ENCODE peak calls at places on chromosomes 12 and 14, in eight cellular contexts. One of them, this sample, is unnamed.

GRCh38 chr12:124771462-124772361 is 92.0 kb downstream of the SCARB1 start:
- DNase-seq in neural progenitor cell: peak; percentile 89
- DNase-seq in neuronal stem cell: peak; percentile 78
- DNase-seq in heart left ventricle: peak; percentile 85
- DNase-seq in psoas muscle: peak; percentile 91
- DNase-seq in OCI-LY7: peak; percentile 82
- DNase-seq in CD8-positive, alpha-beta T cell: peak; percentile 74
- DNase-seq in Peyer's patch: peak; percentile 84
- DNase-seq in this sample: peak; percentile 90

GRCh38 chr14:64400829-64401459 is 12.8 kb downstream of the MTHFD1 start:
- DNase-seq in neural progenitor cell: no peak
- DNase-seq in neuronal stem cell: no peak
- DNase-seq in heart left ventricle: no peak
- DNase-seq in psoas muscle: no peak
- DNase-seq in OCI-LY7: no peak
- DNase-seq in CD8-positive, alpha-beta T cell: no peak
- DNase-seq in Peyer's patch: no peak
- DNase-seq in this sample: no peak

GRCh38 chr12:53327435-53328042 is 6.1 kb upstream of the AAAS start:
- DNase-seq in neural progenitor cell: no peak
- DNase-seq in neuronal stem cell: no peak
- DNase-seq in heart left ventricle: no peak
- DNase-seq in psoas muscle: peak; percentile 40
- DNase-seq in OCI-LY7: peak; percentile 38
- DNase-seq in CD8-positive, alpha-beta T cell: no peak
- DNase-seq in Peyer's patch: no peak
- DNase-seq in this sample: no peak

GRCh38 chr14:86602263-86602662 is 1072.3 kb downstream of the FLRT2 start:
- DNase-seq in neural progenitor cell: no peak
- DNase-seq in neuronal stem cell: no peak
- DNase-seq in heart left ventricle: no peak
- DNase-seq in psoas muscle: no peak
- DNase-seq in OCI-LY7: no peak
- DNase-seq in CD8-positive, alpha-beta T cell: no peak
- DNase-seq in Peyer's patch: no peak
- DNase-seq in this sample: no peak

GRCh38 chr14:96204151-96205058 is at the start of gene BDKRB2:
- DNase-seq in neural progenitor cell: peak; percentile 88
- DNase-seq in neuronal stem cell: peak; percentile 62
- DNase-seq in heart left ventricle: peak; percentile 61
- DNase-seq in psoas muscle: peak; percentile 71
- DNase-seq in OCI-LY7: no peak
- DNase-seq in CD8-positive, alpha-beta T cell: no peak
- DNase-seq in Peyer's patch: no peak
- DNase-seq in this sample: peak; percentile 92

GRCh38 chr12:95790025-95790911 is at the start of gene NTN4:
- DNase-seq in neural progenitor cell: peak; percentile 68
- DNase-seq in neuronal stem cell: peak; percentile 17
- DNase-seq in heart left ventricle: peak; percentile 69
- DNase-seq in psoas muscle: peak; percentile 69
- DNase-seq in OCI-LY7: no peak
- DNase-seq in CD8-positive, alpha-beta T cell: no peak
- DNase-seq in Peyer's patch: no peak
- DNase-seq in this sample: peak; percentile 54

GRCh38 chr12:74286254-74286653 is 251.4 kb upstream of the ATXN7L3B start:
- DNase-seq in neural progenitor cell: no peak
- DNase-seq in neuronal stem cell: no peak
- DNase-seq in heart left ventricle: no peak
- DNase-seq in psoas muscle: no peak
- DNase-seq in OCI-LY7: no peak
- DNase-seq in CD8-positive, alpha-beta T cell: no peak
- DNase-seq in Peyer's patch: no peak
- DNase-seq in this sample: no peak

GRCh38 chr14:90381999-90382451 is 14.8 kb upstream of the CALM1 start:
- DNase-seq in neural progenitor cell: peak; percentile 45
- DNase-seq in neuronal stem cell: no peak
- DNase-seq in heart left ventricle: peak; percentile 63
- DNase-seq in psoas muscle: peak; percentile 54
- DNase-seq in OCI-LY7: peak; percentile 24
- DNase-seq in CD8-positive, alpha-beta T cell: no peak
- DNase-seq in Peyer's patch: peak; percentile 48
- DNase-seq in this sample: peak; percentile 80

GRCh38 chr12:26938660-26939185 is 453 bp downstream of the FGFR1OP2 start:
- DNase-seq in neural progenitor cell: no peak
- DNase-seq in neuronal stem cell: no peak
- DNase-seq in heart left ventricle: no peak
- DNase-seq in psoas muscle: no peak
- DNase-seq in OCI-LY7: peak; percentile 63
- DNase-seq in CD8-positive, alpha-beta T cell: no peak
- DNase-seq in Peyer's patch: peak; percentile 43
- DNase-seq in this sample: no peak

GRCh38 chr14:88007608-88008007 is 2.7 kb downstream of the GPR65 start:
- DNase-seq in neural progenitor cell: no peak
- DNase-seq in neuronal stem cell: no peak
- DNase-seq in heart left ventricle: no peak
- DNase-seq in psoas muscle: no peak
- DNase-seq in OCI-LY7: no peak
- DNase-seq in CD8-positive, alpha-beta T cell: no peak
- DNase-seq in Peyer's patch: no peak
- DNase-seq in this sample: no peak

GRCh38 chr14:88005978-88006851 is 1.3 kb downstream of the GPR65 start:
- DNase-seq in neural progenitor cell: no peak
- DNase-seq in neuronal stem cell: no peak
- DNase-seq in heart left ventricle: no peak
- DNase-seq in psoas muscle: no peak
- DNase-seq in OCI-LY7: peak; percentile 84
- DNase-seq in CD8-positive, alpha-beta T cell: peak; percentile 63
- DNase-seq in Peyer's patch: peak; percentile 73
- DNase-seq in this sample: no peak

GRCh38 chr14:88004637-88005036 is 298 bp upstream of the GPR65 start:
- DNase-seq in neural progenitor cell: no peak
- DNase-seq in neuronal stem cell: no peak
- DNase-seq in heart left ventricle: no peak
- DNase-seq in psoas muscle: no peak
- DNase-seq in OCI-LY7: peak; percentile 39
- DNase-seq in CD8-positive, alpha-beta T cell: no peak
- DNase-seq in Peyer's patch: no peak
- DNase-seq in this sample: no peak

GRCh38 chr14:88002421-88002820 is 2.5 kb upstream of the GPR65 start:
- DNase-seq in neural progenitor cell: no peak
- DNase-seq in neuronal stem cell: no peak
- DNase-seq in heart left ventricle: no peak
- DNase-seq in psoas muscle: no peak
- DNase-seq in OCI-LY7: peak; percentile 19
- DNase-seq in CD8-positive, alpha-beta T cell: no peak
- DNase-seq in Peyer's patch: peak; percentile 42
- DNase-seq in this sample: no peak

DNA sequence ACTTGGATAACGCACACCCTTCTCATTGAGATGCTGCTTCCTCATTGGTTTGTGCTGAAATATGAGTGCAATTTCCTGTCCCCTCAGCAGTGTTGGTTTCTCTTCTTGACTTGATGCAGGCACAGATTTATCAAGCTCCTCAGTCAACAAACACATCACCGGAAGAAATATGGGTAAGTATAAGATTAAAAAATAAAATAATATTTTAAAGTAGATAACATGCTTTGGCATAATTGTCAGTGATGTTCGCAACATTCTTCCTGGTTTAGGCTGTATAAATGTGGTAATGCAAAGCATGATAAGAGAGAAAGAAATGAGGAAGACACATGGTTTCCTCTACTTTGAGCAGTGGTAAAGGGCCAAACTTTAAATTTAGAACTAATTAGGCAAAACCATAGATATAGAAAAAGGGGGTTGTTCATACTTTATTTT is at the start of gene GPR65:
- DNase-seq in neural progenitor cell: no peak
- DNase-seq in neuronal stem cell: no peak
- DNase-seq in heart left ventricle: no peak
- DNase-seq in psoas muscle: no peak
- DNase-seq in OCI-LY7: peak; percentile 83
- DNase-seq in CD8-positive, alpha-beta T cell: no peak
- DNase-seq in Peyer's patch: peak; percentile 64
- DNase-seq in this sample: no peak
- H3K4me1 ChIP-seq in neural progenitor cell: no peaks in the 10 kb centered on the region
- H3K4me1 ChIP-seq in neuronal stem cell: no peaks in the 10 kb centered on the region
- H3K4me1 ChIP-seq in heart left ventricle: no peaks in the 10 kb centered on the region
- H3K4me1 ChIP-seq in psoas muscle: no peaks in the 10 kb centered on the region
- H3K4me1 ChIP-seq in OCI-LY7: peaks cover 42% of the 10 kb centered on the region
- H3K4me1 ChIP-seq in CD8-positive, alpha-beta T cell: peaks cover 52% of the 10 kb centered on the region
- H3K4me1 ChIP-seq in Peyer's patch: peaks cover 3% of the 10 kb centered on the region
- H3K4me1 ChIP-seq in this sample: no peaks in the 10 kb centered on the region

GRCh38 chr14:93035585-93035916 is 80.2 kb downstream of the ITPK1 start:
- DNase-seq in neural progenitor cell: no peak
- DNase-seq in neuronal stem cell: no peak
- DNase-seq in heart left ventricle: no peak
- DNase-seq in psoas muscle: no peak
- DNase-seq in OCI-LY7: no peak
- DNase-seq in CD8-positive, alpha-beta T cell: no peak
- DNase-seq in Peyer's patch: no peak
- DNase-seq in this sample: no peak

GRCh38 chr14:93033039-93033982 is 82.4 kb downstream of the ITPK1 start:
- DNase-seq in neural progenitor cell: no peak
- DNase-seq in neuronal stem cell: no peak
- DNase-seq in heart left ventricle: no peak
- DNase-seq in psoas muscle: no peak
- DNase-seq in OCI-LY7: peak; percentile 5
- DNase-seq in CD8-positive, alpha-beta T cell: no peak
- DNase-seq in Peyer's patch: no peak
- DNase-seq in this sample: no peak

GRCh38 chr14:93035917-93036651 is 79.6 kb downstream of the ITPK1 start:
- DNase-seq in neural progenitor cell: peak; percentile 40
- DNase-seq in neuronal stem cell: peak; percentile 45
- DNase-seq in heart left ventricle: peak; percentile 63
- DNase-seq in psoas muscle: no peak
- DNase-seq in OCI-LY7: no peak
- DNase-seq in CD8-positive, alpha-beta T cell: peak; percentile 13
- DNase-seq in Peyer's patch: peak; percentile 56
- DNase-seq in this sample: peak; percentile 35

GRCh38 chr14:93033983-93034670 is 81.6 kb downstream of the ITPK1 start:
- DNase-seq in neural progenitor cell: peak; percentile 54
- DNase-seq in neuronal stem cell: no peak
- DNase-seq in heart left ventricle: no peak
- DNase-seq in psoas muscle: no peak
- DNase-seq in OCI-LY7: peak; percentile 63
- DNase-seq in CD8-positive, alpha-beta T cell: peak; percentile 50
- DNase-seq in Peyer's patch: peak; percentile 81
- DNase-seq in this sample: no peak

DNA sequence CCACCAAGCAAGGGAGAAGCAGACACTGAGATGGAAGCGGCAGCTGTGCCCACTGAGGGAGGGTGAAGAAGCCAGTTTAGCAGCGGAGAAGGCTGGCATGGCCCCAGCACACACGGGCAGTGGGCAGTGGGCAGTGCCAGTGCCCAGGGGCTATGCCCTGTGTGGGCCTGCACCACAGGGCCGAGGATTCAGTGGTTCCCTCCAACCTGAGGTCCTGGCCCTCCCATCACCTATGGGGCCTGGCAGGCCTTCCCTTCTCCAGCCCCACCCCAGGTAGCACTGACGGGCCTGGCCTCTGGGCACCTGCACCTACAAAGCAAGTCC is 81.1 kb downstream of the ITPK1 start:
- DNase-seq in neural progenitor cell: no peak
- DNase-seq in neuronal stem cell: no peak
- DNase-seq in heart left ventricle: no peak
- DNase-seq in psoas muscle: no peak
- DNase-seq in OCI-LY7: no peak
- DNase-seq in CD8-positive, alpha-beta T cell: no peak
- DNase-seq in Peyer's patch: no peak
- DNase-seq in this sample: no peak
- H3K4me1 ChIP-seq in neural progenitor cell: peaks cover 56% of the 10 kb centered on the region
- H3K4me1 ChIP-seq in neuronal stem cell: peaks cover 51% of the 10 kb centered on the region
- H3K4me1 ChIP-seq in heart left ventricle: peaks cover 60% of the 10 kb centered on the region
- H3K4me1 ChIP-seq in psoas muscle: peaks cover 22% of the 10 kb centered on the region
- H3K4me1 ChIP-seq in OCI-LY7: peaks cover 18% of the 10 kb centered on the region
- H3K4me1 ChIP-seq in CD8-positive, alpha-beta T cell: peaks cover 31% of the 10 kb centered on the region
- H3K4me1 ChIP-seq in Peyer's patch: peaks cover 30% of the 10 kb centered on the region
- H3K4me1 ChIP-seq in this sample: no peaks in the 10 kb centered on the region

DNA sequence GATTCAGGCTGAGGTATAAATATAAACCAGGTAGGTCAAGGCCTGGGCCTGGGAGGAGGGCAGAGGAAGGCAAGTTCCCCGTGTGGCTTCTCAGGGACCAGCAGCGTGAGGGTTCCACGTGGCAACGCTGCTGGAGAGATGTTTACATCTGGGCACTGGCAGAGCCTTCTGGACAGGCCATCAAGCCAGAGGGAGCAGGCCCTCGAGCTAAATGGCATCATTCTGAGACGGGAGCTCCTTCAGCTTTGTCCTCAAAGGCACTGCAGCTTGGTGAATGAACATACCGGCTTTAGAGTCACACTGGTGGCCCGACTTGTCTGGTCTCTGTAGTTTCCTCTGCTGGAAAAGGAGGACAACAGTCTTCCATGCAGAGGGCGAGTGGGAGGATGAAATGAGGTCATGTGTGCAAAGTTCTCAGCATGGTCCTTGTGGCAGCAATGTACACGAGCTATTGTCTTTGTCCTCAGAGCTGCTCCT is 231.3 kb downstream of the ZFP36L1 start:
- DNase-seq in neural progenitor cell: no peak
- DNase-seq in neuronal stem cell: no peak
- DNase-seq in heart left ventricle: no peak
- DNase-seq in psoas muscle: no peak
- DNase-seq in OCI-LY7: no peak
- DNase-seq in CD8-positive, alpha-beta T cell: no peak
- DNase-seq in Peyer's patch: no peak
- DNase-seq in this sample: no peak
- H3K4me1 ChIP-seq in neural progenitor cell: peaks cover 24% of the 10 kb centered on the region
- H3K4me1 ChIP-seq in neuronal stem cell: peaks cover 15% of the 10 kb centered on the region
- H3K4me1 ChIP-seq in heart left ventricle: peaks cover 58% of the 10 kb centered on the region
- H3K4me1 ChIP-seq in psoas muscle: peaks cover 25% of the 10 kb centered on the region
- H3K4me1 ChIP-seq in OCI-LY7: peaks cover 9% of the 10 kb centered on the region
- H3K4me1 ChIP-seq in CD8-positive, alpha-beta T cell: peaks cover 35% of the 10 kb centered on the region
- H3K4me1 ChIP-seq in Peyer's patch: peaks cover 3% of the 10 kb centered on the region
- H3K4me1 ChIP-seq in this sample: peaks cover 28% of the 10 kb centered on the region

DNA sequence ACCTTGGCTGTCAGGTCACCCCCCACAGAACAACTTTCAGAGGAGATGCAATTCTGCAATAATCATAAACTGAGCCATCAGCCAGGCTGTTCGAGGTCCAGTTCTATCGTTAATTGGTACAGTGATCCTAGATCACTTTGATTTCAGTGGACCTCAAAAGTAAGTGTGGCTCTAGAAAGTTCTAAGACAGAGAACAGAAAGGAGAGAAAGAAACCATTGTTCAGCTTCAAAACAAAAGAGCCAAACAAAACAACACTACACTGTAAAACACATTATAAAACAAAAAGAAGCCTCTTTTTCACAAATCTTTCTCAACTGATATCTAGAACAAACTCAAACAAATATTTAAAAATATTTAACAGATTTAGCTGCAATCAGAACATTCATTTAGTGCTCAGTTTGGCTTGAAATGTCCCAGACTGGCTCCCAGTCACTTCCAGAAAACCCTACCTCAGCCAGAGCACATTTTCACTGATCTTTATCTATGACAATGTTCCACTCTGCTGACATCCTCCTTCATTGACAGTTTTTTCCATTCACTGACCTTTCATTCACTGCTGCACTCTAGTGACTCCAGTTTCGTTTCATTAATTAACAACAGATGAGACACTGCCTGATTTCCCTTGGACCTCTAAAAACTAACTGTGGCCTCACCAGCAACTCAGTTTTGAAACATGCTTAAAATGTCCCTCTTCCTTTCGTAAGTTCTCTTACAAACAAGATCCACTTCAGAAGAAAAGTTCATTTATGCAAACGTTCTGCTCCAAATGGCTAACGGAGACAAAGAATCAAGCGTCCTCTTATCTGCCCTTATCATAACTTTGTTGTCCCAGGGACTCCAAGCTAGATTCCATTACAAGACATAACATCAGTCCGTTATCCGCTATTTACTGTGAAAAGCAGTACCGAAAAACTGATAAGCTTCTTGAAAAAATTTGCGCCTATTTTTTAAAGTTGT is 56.8 kb downstream of the DUSP16 start:
- DNase-seq in neural progenitor cell: no peak
- DNase-seq in neuronal stem cell: no peak
- DNase-seq in heart left ventricle: no peak
- DNase-seq in psoas muscle: no peak
- DNase-seq in OCI-LY7: peak; percentile 42
- DNase-seq in CD8-positive, alpha-beta T cell: no peak
- DNase-seq in Peyer's patch: no peak
- DNase-seq in this sample: no peak
- H3K4me1 ChIP-seq in neural progenitor cell: peaks cover 24% of the 10 kb centered on the region
- H3K4me1 ChIP-seq in neuronal stem cell: peaks cover 13% of the 10 kb centered on the region
- H3K4me1 ChIP-seq in heart left ventricle: peaks cover 53% of the 10 kb centered on the region
- H3K4me1 ChIP-seq in psoas muscle: peaks cover 52% of the 10 kb centered on the region
- H3K4me1 ChIP-seq in OCI-LY7: peaks cover 11% of the 10 kb centered on the region
- H3K4me1 ChIP-seq in CD8-positive, alpha-beta T cell: no peaks in the 10 kb centered on the region
- H3K4me1 ChIP-seq in Peyer's patch: peaks cover 9% of the 10 kb centered on the region
- H3K4me1 ChIP-seq in this sample: no peaks in the 10 kb centered on the region